ENCODE peak calls at places on chromosome 18, in seven cellular contexts. A is keratinocyte, G is AG10803, N is pancreas, Y is testis, Q is heart right ventricle, X is OCI-LY7. R is an unnamed sample.

GRCh38 chr18:45248240-45248903 is 366.9 kb upstream of the SLC14A2 start:
- DNase-seq in Y (peak; percentile 32), N (no peak), X (no peak), G (peak; percentile 98), Q (peak; percentile 62), A (no peak), R (no peak)

GRCh38 chr18:55224086-55224625 is 264.9 kb upstream of the CCDC68 start:
- DNase-seq in Q (no peak), Y (no peak), A (no peak), N (no peak), G (no peak), X (no peak), R (no peak)

GRCh38 chr18:37230762-37231161 is 334.8 kb downstream of the CELF4 start:
- DNase-seq in G (no peak), X (no peak), Q (no peak), Y (no peak), N (no peak), A (no peak), R (no peak)

GRCh38 chr18:26654173-26655009 is 106.0 kb upstream of the KCTD1 start:
- DNase-seq in A (no peak), N (no peak), Q (no peak), G (no peak), X (no peak), Y (no peak), R (no peak)

GRCh38 chr18:63322246-63322645 is 2.7 kb upstream of the BCL2 start:
- DNase-seq in N (no peak), Y (no peak), G (no peak), Q (no peak), X (no peak), A (no peak), R (no peak)

GRCh38 chr18:36129300-36130038 is at the start of the genes ELP2 and SLC39A6:
- DNase-seq in N (peak; percentile 98), Q (peak; percentile 95), A (peak; percentile 53), G (peak; percentile 95), X (peak; percentile 91), Y (peak; percentile 99), R (peak; percentile 95)

GRCh38 chr18:44696892-44697291 is 16.2 kb downstream of the SETBP1 start:
- DNase-seq in G (no peak), Y (peak; percentile 81), N (no peak), Q (peak; percentile 20), X (no peak), A (no peak), R (no peak)

GRCh38 chr18:51236225-51236624 is 38.7 kb upstream of the MEX3C start:
- DNase-seq in Y (no peak), G (no peak), X (no peak), A (peak; percentile 50), Q (no peak), N (no peak), R (no peak)

GRCh38 chr18:58067611-58068010 is 23.6 kb downstream of the NEDD4L start:
- DNase-seq in N (no peak), A (no peak), Q (no peak), Y (no peak), X (no peak), G (no peak), R (no peak)

GRCh38 chr18:12041561-12041960 is 52.1 kb upstream of the ANKRD62 start:
- DNase-seq in N (no peak), A (no peak), G (peak; percentile 79), Y (no peak), Q (no peak), X (no peak), R (no peak)

GRCh38 chr18:3356614-3357013 is 93.4 kb upstream of the TGIF1 start:
- DNase-seq in A (no peak), Q (no peak), G (no peak), N (no peak), Y (no peak), X (no peak), R (no peak)

GRCh38 chr18:13621886-13622619 is 104.3 kb downstream of the FAM210A start:
- DNase-seq in Y (no peak), Q (no peak), X (no peak), A (no peak), N (no peak), G (no peak), R (no peak)

GRCh38 chr18:44180683-44181082 is 500.0 kb upstream of the SETBP1 start:
- DNase-seq in Y (no peak), G (no peak), X (no peak), N (no peak), Q (no peak), A (no peak), R (no peak)

GRCh38 chr18:36297419-36298112 is at the start of gene FHOD3:
- DNase-seq in Y (peak; percentile 79), A (no peak), Q (peak; percentile 76), X (no peak), G (peak; percentile 65), N (peak; percentile 82), R (peak; percentile 78)

GRCh38 chr18:44927127-44927849 is 246.6 kb downstream of the SETBP1 start:
- DNase-seq in Q (no peak), Y (no peak), X (no peak), G (peak; percentile 28), A (peak; percentile 21), N (no peak), R (no peak)

GRCh38 chr18:35383136-35383535 is 6.0 kb upstream of the ZNF396 start:
- DNase-seq in G (no peak), Q (no peak), N (no peak), Y (no peak), X (no peak), A (no peak), R (no peak)

GRCh38 chr18:59395226-59396175 is 36.4 kb upstream of the LMAN1 start:
- DNase-seq in X (no peak), Y (no peak), A (no peak), N (no peak), G (no peak), Q (no peak), R (no peak)

GRCh38 chr18:45408218-45408617 is 207.1 kb upstream of the SLC14A2 start:
- DNase-seq in Q (no peak), G (peak; percentile 32), N (no peak), A (no peak), X (no peak), Y (no peak), R (no peak)

GRCh38 chr18:46290440-46291020 is 186.3 kb downstream of the HAUS1 start:
- DNase-seq in Q (no peak), A (no peak), Y (no peak), G (no peak), X (no peak), N (no peak), R (no peak)

DNA sequence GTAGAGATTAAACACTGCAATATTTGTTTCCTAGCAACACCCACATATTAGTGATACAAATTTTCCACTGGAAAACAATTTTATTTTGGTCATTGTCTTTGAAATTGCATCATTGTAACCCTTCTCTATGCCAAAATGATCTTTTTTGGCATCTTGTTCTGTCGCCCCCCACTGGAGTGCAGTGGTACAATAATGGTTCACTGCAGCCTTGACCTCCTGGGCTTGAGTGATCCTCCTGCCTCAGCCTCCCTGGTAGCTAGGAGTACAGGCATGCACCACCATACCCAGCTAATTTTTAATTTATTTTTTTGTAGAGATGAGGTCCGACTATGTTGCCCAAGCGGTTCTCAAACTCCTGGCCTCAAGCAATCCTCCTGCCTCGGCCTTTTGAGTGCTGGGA is 117.4 kb downstream of the PIK3C3 start:
- DNase-seq in X (no peak), Q (no peak), Y (no peak), G (no peak), N (no peak), A (no peak), R (no peak)
- TF ChIP-seq CTCF in X (peak; percentile 37), Q (no peak), Y (no peak), G (peak; percentile 1), N (no peak), A (no peak), R (no peak)

GRCh38 chr18:76610933-76611749 is 116.1 kb upstream of the ZNF516 start:
- DNase-seq in Y (peak; percentile 44), G (peak; percentile 43), Q (no peak), N (no peak), X (no peak), A (no peak), R (no peak)
- H3K4me3 ChIP-seq in Y (peak overlapping the region; percentile 37), G (no peak overlapping the region), Q (no peak overlapping the region), N (no peak overlapping the region), X (no peak overlapping the region), A (peak overlapping the region; percentile 22), R (no peak overlapping the region)

DNA sequence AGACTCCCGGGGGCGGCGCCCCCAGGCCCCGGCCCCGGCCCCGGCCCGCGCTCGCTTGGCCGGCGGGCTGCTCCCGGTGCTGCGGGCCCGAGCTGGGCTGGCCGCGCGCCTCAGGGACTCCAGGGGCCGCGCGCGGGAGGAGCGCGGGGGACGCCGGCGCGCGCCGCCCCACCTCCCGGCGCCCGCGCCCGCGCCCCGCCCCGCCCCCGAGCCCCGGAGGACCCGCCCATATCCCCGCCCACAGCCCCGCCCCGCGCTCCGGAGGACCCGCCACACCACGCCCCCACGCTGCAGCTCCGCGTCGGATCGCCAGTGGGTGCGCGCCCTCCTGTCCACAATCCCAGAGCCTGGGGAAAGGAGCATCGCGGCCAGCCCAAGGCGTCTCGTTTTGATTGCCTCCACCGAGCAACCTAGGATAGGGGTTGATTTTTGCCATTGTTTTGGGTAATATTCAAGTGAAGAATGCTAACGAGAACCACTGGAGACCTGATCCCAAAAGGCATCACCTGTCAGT is at the start of gene PARD6G:
- DNase-seq in Q (peak; percentile 82), Y (peak; percentile 89), X (peak; percentile 39), G (peak; percentile 61), N (peak; percentile 91), A (no peak), R (peak; percentile 94)
- TF ChIP-seq CTCF in Q (no peak), Y (no peak), X (no peak), G (peak; percentile 27), N (no peak), A (no peak), R (peak; percentile 38)

GRCh38 chr18:10455726-10456453 is 1.5 kb downstream of the APCDD1 start:
- DNase-seq in G (no peak), Y (no peak), X (no peak), Q (no peak), N (no peak), A (no peak), R (peak; percentile 19)

GRCh38 chr18:10453885-10454772 is at the start of gene APCDD1:
- DNase-seq in A (no peak), G (no peak), X (no peak), Y (peak; percentile 52), Q (peak; percentile 67), N (peak; percentile 85), R (peak; percentile 73)

GRCh38 chr18:10450986-10451385 is 3.4 kb upstream of the APCDD1 start:
- DNase-seq in Y (no peak), Q (no peak), N (no peak), A (no peak), X (no peak), G (no peak), R (no peak)

GRCh38 chr18:10454800-10455550 is 540 bp downstream of the APCDD1 start:
- DNase-seq in Q (no peak), Y (peak; percentile 20), N (peak; percentile 83), A (no peak), X (no peak), G (no peak), R (peak; percentile 25)

DNA sequence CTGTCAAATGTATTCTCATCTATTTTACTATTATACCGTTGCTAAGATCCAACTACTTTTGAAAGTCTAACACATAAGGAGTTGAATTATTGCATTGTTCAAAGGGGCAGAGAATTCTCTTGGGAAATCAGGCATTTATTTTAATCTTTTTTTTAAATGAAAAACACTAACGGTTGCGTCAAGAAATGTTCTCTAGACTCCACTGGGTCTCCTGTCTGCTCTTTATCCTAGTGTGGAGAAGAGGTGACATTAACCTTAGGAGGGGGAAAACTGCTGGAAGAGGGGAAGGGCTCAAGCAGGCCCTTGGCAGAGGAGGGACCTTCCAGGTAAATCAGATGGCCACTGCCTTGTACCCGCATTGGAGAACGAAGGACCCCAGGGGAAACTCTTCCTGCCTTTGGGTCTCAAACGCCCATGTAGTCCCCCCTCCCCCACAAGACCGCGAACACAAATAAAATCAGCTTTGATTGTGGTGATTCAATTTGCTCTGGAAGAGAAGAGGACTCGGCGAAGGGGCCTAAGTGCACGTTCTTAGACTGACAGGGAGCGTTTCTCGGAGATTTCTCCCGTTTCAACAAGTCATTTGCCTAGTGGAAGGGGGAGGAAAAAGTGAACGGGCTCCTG is 1.1 kb upstream of the APCDD1 start:
- DNase-seq in A (no peak), G (no peak), Y (no peak), Q (no peak), X (no peak), N (no peak), R (no peak)
- H3K4me3 ChIP-seq in A (no peak overlapping the region), G (no peak overlapping the region), Y (peak overlapping the region; percentile 40), Q (no peak overlapping the region), X (no peak overlapping the region), N (no peak overlapping the region), R (no peak overlapping the region)